ENCODE peak calls at places on chromosomes 16 and 17, in four cellular contexts. G is gastroesophageal sphincter; U is activated T-helper 17 cell treated with anti-CD3 and anti-CD28 coated beads, Interleukin-2, amount 50 U/mL, for 72 hours; J is K562. V is an unnamed sample.

GRCh38 chr16:23306199-23307100 is 4.3 kb downstream of the SCNN1B start:
- ATAC-seq in J (no peak), U (peak; percentile 37), G (no peak), V (no peak)

GRCh38 chr17:77210946-77211541 is 70.3 kb downstream of the SEC14L1 start:
- ATAC-seq in U (no peak), J (no peak), G (no peak), V (no peak)

GRCh38 chr16:89621136-89621697 is 7.8 kb downstream of the DPEP1 start:
- ATAC-seq in J (no peak), U (no peak), G (no peak), V (no peak)

GRCh38 chr17:47301161-47301560 is 22.6 kb upstream of the EFCAB13 start:
- ATAC-seq in U (peak; percentile 77), G (no peak), J (peak; percentile 45), V (no peak)

GRCh38 chr16:57697896-57698537 is 3.4 kb downstream of the DRC7 start:
- ATAC-seq in G (no peak), J (no peak), U (no peak), V (no peak)

GRCh38 chr16:58614860-58615259 is 14.8 kb downstream of the CNOT1 start:
- ATAC-seq in U (no peak), J (no peak), G (no peak), V (no peak)

GRCh38 chr16:86200722-86201121 is 301.8 kb downstream of the IRF8 start:
- ATAC-seq in U (no peak), J (no peak), G (no peak), V (no peak)

GRCh38 chr17:79572136-79572915 is 38.5 kb downstream of the RBFOX3 start:
- ATAC-seq in G (no peak), U (no peak), J (no peak), V (no peak)

GRCh38 chr16:89687092-89687940 is 827 bp downstream of the CDK10 start:
- ATAC-seq in U (peak; percentile 36), J (peak; percentile 74), G (no peak), V (peak; percentile 60)

GRCh38 chr16:66474750-66475199 is 47.7 kb downstream of the BEAN1 start:
- ATAC-seq in U (peak; percentile 94), J (no peak), G (no peak), V (no peak)

GRCh38 chr16:17367034-17367433 is 103.7 kb downstream of the XYLT1 start:
- ATAC-seq in G (no peak), U (no peak), J (no peak), V (no peak)

GRCh38 chr17:64448665-64449512 is at the start of gene MILR1:
- ATAC-seq in U (no peak), J (peak; percentile 97), G (peak; percentile 96), V (peak; percentile 88)

GRCh38 chr17:77208217-77208808 is 67.5 kb downstream of the SEC14L1 start:
- ATAC-seq in G (peak; percentile 73), U (no peak), J (no peak), V (no peak)

GRCh38 chr16:4360538-4361021 is 9.5 kb upstream of the PAM16 start:
- ATAC-seq in U (peak; percentile 49), J (peak; percentile 97), G (no peak), V (peak; percentile 31)

GRCh38 chr16:4306439-4307214 is 9.2 kb upstream of the GLIS2 start:
- ATAC-seq in G (no peak), U (peak; percentile 9), J (no peak), V (no peak)

V was measured in esophagus mucosa.